ENCODE peak calls at places on chromosome 4, in four cellular contexts. U is retinal pigment epithelial cell; Q is stimulated activated CD8-positive, alpha-beta memory T cell treated with anti-CD3 and anti-CD28 coated beads, Interleukin-2, amount 100 ng/mL, for 48 hours; V is CD14-positive monocyte. C is an unnamed sample.

GRCh38 chr4:183035726-183036415 is 63.2 kb upstream of the WWC2 start:
- DNase-seq in U (no peak), Q (no peak), V (no peak), C (no peak)

GRCh38 chr4:7357296-7357680 is 77.4 kb downstream of the PSAPL1 start:
- DNase-seq in U (no peak), Q (no peak), V (no peak), C (no peak)

GRCh38 chr4:164572877-164573279 is 181.1 kb upstream of the SMIM31 start:
- DNase-seq in U (peak), Q (no peak), V (no peak), C (no peak)

GRCh38 chr4:41734366-41734765 is 14.2 kb downstream of the PHOX2B start:
- DNase-seq in U (no peak), Q (no peak), V (no peak), C (no peak)

GRCh38 chr4:53132117-53132889 is 233.6 kb downstream of the SCFD2 start:
- DNase-seq in U (no peak), Q (no peak), V (no peak), C (no peak)

GRCh38 chr4:134219043-134219442 is 17.5 kb upstream of the PABPC4L start:
- DNase-seq in U (no peak), Q (no peak), V (no peak), C (no peak)

GRCh38 chr4:168995537-168996295 is 14.3 kb downstream of the CBR4 start:
- DNase-seq in U (no peak), Q (no peak), V (no peak), C (no peak)

GRCh38 chr4:146291313-146291712 is 77.0 kb downstream of the REELD1 start:
- DNase-seq in U (no peak), Q (no peak), V (no peak), C (no peak)

GRCh38 chr4:23923840-23924239 is 34.0 kb upstream of the PPARGC1A start:
- DNase-seq in U (no peak), Q (no peak), V (no peak), C (no peak)

GRCh38 chr4:153755186-153755585 is 4.6 kb downstream of the RNF175 start:
- DNase-seq in U (no peak), Q (no peak), V (no peak), C (no peak)

GRCh38 chr4:76233534-76233933 is 18.0 kb upstream of the FAM47E start:
- DNase-seq in U (no peak), Q (no peak), V (no peak), C (no peak)

GRCh38 chr4:26529479-26529878 is 39.2 kb upstream of the CCKAR start:
- DNase-seq in U (no peak), Q (no peak), V (no peak), C (no peak)

C was measured in GM12892.